ENCODE peak calls at places on chromosomes 1 and 21, in ten cellular contexts. One of them, this sample, is unnamed.

GRCh38 chr1:218411101-218411500 is 66.0 kb downstream of the TGFB2 start:
- DNase-seq in fibroblast of lung: no peak
- DNase-seq in brain microvascular endothelial cell: no peak
- DNase-seq in natural killer cell: no peak
- DNase-seq in lower lobe of right lung: no peak
- DNase-seq in mammary epithelial cell: no peak
- DNase-seq in AG09309: no peak
- DNase-seq in left ventricle myocardium inferior: no peak
- DNase-seq in testis: no peak
- DNase-seq in nephron progenitor cell: no peak
- DNase-seq in this sample: no peak

GRCh38 chr1:115258302-115258866 is 79.7 kb downstream of the NGF start:
- DNase-seq in left ventricle myocardium inferior: no peak
- DNase-seq in mammary epithelial cell: peak
- DNase-seq in brain microvascular endothelial cell: peak
- DNase-seq in AG09309: no peak
- DNase-seq in natural killer cell: no peak
- DNase-seq in lower lobe of right lung: no peak
- DNase-seq in testis: no peak
- DNase-seq in nephron progenitor cell: no peak
- DNase-seq in fibroblast of lung: peak
- DNase-seq in this sample: no peak

GRCh38 chr1:31679676-31680230 is 24.1 kb downstream of the COL16A1 start:
- DNase-seq in natural killer cell: no peak
- DNase-seq in lower lobe of right lung: no peak
- DNase-seq in fibroblast of lung: no peak
- DNase-seq in AG09309: no peak
- DNase-seq in testis: no peak
- DNase-seq in brain microvascular endothelial cell: no peak
- DNase-seq in mammary epithelial cell: no peak
- DNase-seq in left ventricle myocardium inferior: no peak
- DNase-seq in nephron progenitor cell: no peak
- DNase-seq in this sample: no peak

GRCh38 chr1:45508295-45509151 is 8.4 kb downstream of the MMACHC start:
- DNase-seq in brain microvascular endothelial cell: no peak
- DNase-seq in nephron progenitor cell: no peak
- DNase-seq in fibroblast of lung: peak
- DNase-seq in lower lobe of right lung: no peak
- DNase-seq in testis: no peak
- DNase-seq in natural killer cell: no peak
- DNase-seq in left ventricle myocardium inferior: no peak
- DNase-seq in mammary epithelial cell: no peak
- DNase-seq in AG09309: no peak
- DNase-seq in this sample: no peak

GRCh38 chr1:168088511-168089325 is 48.0 kb downstream of the GPR161 start:
- DNase-seq in fibroblast of lung: no peak
- DNase-seq in left ventricle myocardium inferior: no peak
- DNase-seq in testis: no peak
- DNase-seq in natural killer cell: no peak
- DNase-seq in brain microvascular endothelial cell: no peak
- DNase-seq in nephron progenitor cell: no peak
- DNase-seq in AG09309: no peak
- DNase-seq in lower lobe of right lung: no peak
- DNase-seq in mammary epithelial cell: no peak
- DNase-seq in this sample: no peak

GRCh38 chr1:87418048-87418447 is 89.4 kb downstream of the LMO4 start:
- DNase-seq in lower lobe of right lung: no peak
- DNase-seq in brain microvascular endothelial cell: no peak
- DNase-seq in left ventricle myocardium inferior: no peak
- DNase-seq in testis: peak
- DNase-seq in fibroblast of lung: no peak
- DNase-seq in nephron progenitor cell: no peak
- DNase-seq in mammary epithelial cell: no peak
- DNase-seq in AG09309: no peak
- DNase-seq in natural killer cell: no peak
- DNase-seq in this sample: no peak

GRCh38 chr1:244833734-244834595 is 1.5 kb upstream of the COX20 start:
- DNase-seq in left ventricle myocardium inferior: peak
- DNase-seq in mammary epithelial cell: peak
- DNase-seq in lower lobe of right lung: peak
- DNase-seq in AG09309: peak
- DNase-seq in brain microvascular endothelial cell: peak
- DNase-seq in fibroblast of lung: peak
- DNase-seq in natural killer cell: peak
- DNase-seq in testis: peak
- DNase-seq in nephron progenitor cell: peak
- DNase-seq in this sample: no peak

GRCh38 chr1:154859786-154860153 is 10.3 kb downstream of the KCNN3 start:
- DNase-seq in lower lobe of right lung: peak
- DNase-seq in natural killer cell: no peak
- DNase-seq in brain microvascular endothelial cell: no peak
- DNase-seq in AG09309: no peak
- DNase-seq in nephron progenitor cell: no peak
- DNase-seq in testis: no peak
- DNase-seq in mammary epithelial cell: no peak
- DNase-seq in left ventricle myocardium inferior: no peak
- DNase-seq in fibroblast of lung: no peak
- DNase-seq in this sample: no peak

GRCh38 chr21:37766104-37766503 is 150.2 kb downstream of the KCNJ6 start:
- DNase-seq in left ventricle myocardium inferior: no peak
- DNase-seq in brain microvascular endothelial cell: no peak
- DNase-seq in lower lobe of right lung: no peak
- DNase-seq in testis: no peak
- DNase-seq in nephron progenitor cell: no peak
- DNase-seq in AG09309: no peak
- DNase-seq in natural killer cell: no peak
- DNase-seq in mammary epithelial cell: no peak
- DNase-seq in fibroblast of lung: no peak
- DNase-seq in this sample: no peak

GRCh38 chr1:207810173-207810572 is 58.3 kb downstream of the CD46 start:
- DNase-seq in natural killer cell: no peak
- DNase-seq in fibroblast of lung: peak
- DNase-seq in AG09309: peak
- DNase-seq in mammary epithelial cell: peak
- DNase-seq in brain microvascular endothelial cell: peak
- DNase-seq in nephron progenitor cell: no peak
- DNase-seq in left ventricle myocardium inferior: no peak
- DNase-seq in lower lobe of right lung: no peak
- DNase-seq in testis: no peak
- DNase-seq in this sample: no peak

GRCh38 chr1:17436380-17437174 is 2.9 kb downstream of the RCC2 start:
- DNase-seq in mammary epithelial cell: no peak
- DNase-seq in nephron progenitor cell: no peak
- DNase-seq in testis: no peak
- DNase-seq in left ventricle myocardium inferior: no peak
- DNase-seq in lower lobe of right lung: no peak
- DNase-seq in fibroblast of lung: no peak
- DNase-seq in AG09309: no peak
- DNase-seq in brain microvascular endothelial cell: no peak
- DNase-seq in natural killer cell: no peak
- DNase-seq in this sample: no peak

GRCh38 chr1:24502168-24503002 is at the start of gene RCAN3:
- DNase-seq in brain microvascular endothelial cell: peak
- DNase-seq in AG09309: peak
- DNase-seq in mammary epithelial cell: peak
- DNase-seq in left ventricle myocardium inferior: peak
- DNase-seq in nephron progenitor cell: peak
- DNase-seq in natural killer cell: peak
- DNase-seq in fibroblast of lung: peak
- DNase-seq in testis: peak
- DNase-seq in lower lobe of right lung: peak
- DNase-seq in this sample: peak

GRCh38 chr1:9884805-9885204 is 25.3 kb downstream of the CTNNBIP1 start:
- DNase-seq in fibroblast of lung: no peak
- DNase-seq in natural killer cell: no peak
- DNase-seq in brain microvascular endothelial cell: no peak
- DNase-seq in mammary epithelial cell: no peak
- DNase-seq in lower lobe of right lung: no peak
- DNase-seq in left ventricle myocardium inferior: no peak
- DNase-seq in nephron progenitor cell: no peak
- DNase-seq in AG09309: no peak
- DNase-seq in testis: no peak
- DNase-seq in this sample: no peak
- TF ChIP-seq CTCF in fibroblast of lung: no peak
- TF ChIP-seq CTCF in natural killer cell: no peak
- TF ChIP-seq CTCF in brain microvascular endothelial cell: no peak
- TF ChIP-seq CTCF in mammary epithelial cell: no peak
- TF ChIP-seq CTCF in lower lobe of right lung: no peak
- TF ChIP-seq CTCF in left ventricle myocardium inferior: no peak
- TF ChIP-seq CTCF in nephron progenitor cell: no peak
- TF ChIP-seq CTCF in AG09309: no peak
- TF ChIP-seq CTCF in testis: no peak
- TF ChIP-seq CTCF in this sample: no peak

GRCh38 chr1:40267767-40268187 is 9.7 kb downstream of the ZMPSTE24 start:
- DNase-seq in testis: no peak
- DNase-seq in nephron progenitor cell: no peak
- DNase-seq in AG09309: peak
- DNase-seq in mammary epithelial cell: peak
- DNase-seq in lower lobe of right lung: no peak
- DNase-seq in fibroblast of lung: peak
- DNase-seq in left ventricle myocardium inferior: no peak
- DNase-seq in natural killer cell: no peak
- DNase-seq in brain microvascular endothelial cell: peak
- DNase-seq in this sample: no peak
- TF ChIP-seq CTCF in testis: no peak
- TF ChIP-seq CTCF in nephron progenitor cell: no peak
- TF ChIP-seq CTCF in AG09309: no peak
- TF ChIP-seq CTCF in mammary epithelial cell: no peak
- TF ChIP-seq CTCF in lower lobe of right lung: no peak
- TF ChIP-seq CTCF in fibroblast of lung: no peak
- TF ChIP-seq CTCF in left ventricle myocardium inferior: no peak
- TF ChIP-seq CTCF in natural killer cell: no peak
- TF ChIP-seq CTCF in brain microvascular endothelial cell: no peak
- TF ChIP-seq CTCF in this sample: no peak

GRCh38 chr1:34759472-34760357 is at the start of gene GJB4:
- DNase-seq in lower lobe of right lung: no peak
- DNase-seq in mammary epithelial cell: no peak
- DNase-seq in left ventricle myocardium inferior: no peak
- DNase-seq in testis: no peak
- DNase-seq in fibroblast of lung: no peak
- DNase-seq in brain microvascular endothelial cell: no peak
- DNase-seq in AG09309: no peak
- DNase-seq in natural killer cell: no peak
- DNase-seq in nephron progenitor cell: no peak
- DNase-seq in this sample: no peak
- TF ChIP-seq CTCF in lower lobe of right lung: no peak
- TF ChIP-seq CTCF in mammary epithelial cell: peak
- TF ChIP-seq CTCF in left ventricle myocardium inferior: no peak
- TF ChIP-seq CTCF in testis: no peak
- TF ChIP-seq CTCF in fibroblast of lung: no peak
- TF ChIP-seq CTCF in brain microvascular endothelial cell: no peak
- TF ChIP-seq CTCF in AG09309: no peak
- TF ChIP-seq CTCF in natural killer cell: no peak
- TF ChIP-seq CTCF in nephron progenitor cell: no peak
- TF ChIP-seq CTCF in this sample: no peak

DNA sequence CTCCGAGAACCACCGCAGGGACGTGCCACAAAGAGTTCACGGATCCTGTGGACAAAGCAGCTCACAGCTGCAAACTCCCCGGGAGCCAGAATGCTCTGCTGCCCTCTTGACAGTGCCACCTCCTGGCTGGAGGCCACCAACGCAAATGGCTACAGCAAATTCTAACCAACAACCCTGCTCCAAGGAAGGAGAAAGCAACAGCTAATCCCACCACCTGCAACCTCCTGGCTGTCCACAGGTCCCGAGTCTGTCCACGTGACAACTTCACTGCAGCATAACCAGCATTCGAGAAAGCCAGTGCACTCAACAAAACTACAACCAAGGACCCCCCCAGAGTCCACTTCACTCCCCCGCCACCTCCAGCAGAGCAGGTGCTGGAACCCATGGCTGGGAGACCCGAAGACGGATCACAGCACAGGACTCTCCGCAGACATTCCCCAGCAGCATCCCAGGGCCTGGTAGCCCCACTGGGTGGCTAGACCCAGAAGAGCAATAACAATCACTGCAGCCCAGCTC is 17.3 kb downstream of the POFUT2 start:
- DNase-seq in AG09309: no peak
- DNase-seq in natural killer cell: no peak
- DNase-seq in brain microvascular endothelial cell: no peak
- DNase-seq in nephron progenitor cell: no peak
- DNase-seq in left ventricle myocardium inferior: no peak
- DNase-seq in mammary epithelial cell: no peak
- DNase-seq in fibroblast of lung: no peak
- DNase-seq in lower lobe of right lung: no peak
- DNase-seq in testis: peak
- DNase-seq in this sample: no peak
- TF ChIP-seq CTCF in AG09309: peak
- TF ChIP-seq CTCF in natural killer cell: no peak
- TF ChIP-seq CTCF in brain microvascular endothelial cell: peak
- TF ChIP-seq CTCF in nephron progenitor cell: no peak
- TF ChIP-seq CTCF in left ventricle myocardium inferior: no peak
- TF ChIP-seq CTCF in mammary epithelial cell: peak
- TF ChIP-seq CTCF in fibroblast of lung: peak
- TF ChIP-seq CTCF in lower lobe of right lung: no peak
- TF ChIP-seq CTCF in testis: no peak
- TF ChIP-seq CTCF in this sample: no peak

GRCh38 chr1:180486092-180486491 is 16.3 kb downstream of the ACBD6 start:
- DNase-seq in fibroblast of lung: no peak
- DNase-seq in left ventricle myocardium inferior: no peak
- DNase-seq in natural killer cell: no peak
- DNase-seq in mammary epithelial cell: no peak
- DNase-seq in testis: no peak
- DNase-seq in lower lobe of right lung: no peak
- DNase-seq in nephron progenitor cell: no peak
- DNase-seq in AG09309: no peak
- DNase-seq in brain microvascular endothelial cell: no peak
- DNase-seq in this sample: no peak
- TF ChIP-seq CTCF in fibroblast of lung: no peak
- TF ChIP-seq CTCF in left ventricle myocardium inferior: no peak
- TF ChIP-seq CTCF in natural killer cell: no peak
- TF ChIP-seq CTCF in mammary epithelial cell: no peak
- TF ChIP-seq CTCF in testis: no peak
- TF ChIP-seq CTCF in lower lobe of right lung: no peak
- TF ChIP-seq CTCF in nephron progenitor cell: no peak
- TF ChIP-seq CTCF in AG09309: no peak
- TF ChIP-seq CTCF in brain microvascular endothelial cell: no peak
- TF ChIP-seq CTCF in this sample: no peak

GRCh38 chr1:51063121-51063520 is 38.9 kb upstream of the C1orf185 start:
- DNase-seq in testis: no peak
- DNase-seq in mammary epithelial cell: peak
- DNase-seq in brain microvascular endothelial cell: peak
- DNase-seq in fibroblast of lung: peak
- DNase-seq in AG09309: peak
- DNase-seq in left ventricle myocardium inferior: no peak
- DNase-seq in natural killer cell: no peak
- DNase-seq in nephron progenitor cell: no peak
- DNase-seq in lower lobe of right lung: no peak
- DNase-seq in this sample: no peak

GRCh38 chr1:51061231-51061943 is 40.6 kb upstream of the C1orf185 start:
- DNase-seq in brain microvascular endothelial cell: peak
- DNase-seq in lower lobe of right lung: no peak
- DNase-seq in natural killer cell: no peak
- DNase-seq in AG09309: no peak
- DNase-seq in nephron progenitor cell: no peak
- DNase-seq in fibroblast of lung: no peak
- DNase-seq in mammary epithelial cell: peak
- DNase-seq in testis: no peak
- DNase-seq in left ventricle myocardium inferior: no peak
- DNase-seq in this sample: no peak

GRCh38 chr1:51058863-51059262 is 43.2 kb upstream of the C1orf185 start:
- DNase-seq in testis: no peak
- DNase-seq in nephron progenitor cell: no peak
- DNase-seq in lower lobe of right lung: no peak
- DNase-seq in natural killer cell: no peak
- DNase-seq in mammary epithelial cell: peak
- DNase-seq in left ventricle myocardium inferior: no peak
- DNase-seq in AG09309: no peak
- DNase-seq in fibroblast of lung: peak
- DNase-seq in brain microvascular endothelial cell: peak
- DNase-seq in this sample: no peak
- TF ChIP-seq CTCF in testis: no peak
- TF ChIP-seq CTCF in nephron progenitor cell: no peak
- TF ChIP-seq CTCF in lower lobe of right lung: peak
- TF ChIP-seq CTCF in natural killer cell: peak
- TF ChIP-seq CTCF in mammary epithelial cell: peak
- TF ChIP-seq CTCF in left ventricle myocardium inferior: no peak
- TF ChIP-seq CTCF in AG09309: peak
- TF ChIP-seq CTCF in fibroblast of lung: peak
- TF ChIP-seq CTCF in brain microvascular endothelial cell: peak
- TF ChIP-seq CTCF in this sample: no peak